ENCODE peak calls at places on chromosomes 13 and 19, in five cellular contexts. F, P, S, V and I are unnamed samples.

GRCh38 chr13:71677114-71677513 is 189.9 kb downstream of the DACH1 start:
- DNase-seq in F (no peak), P (no peak), S (no peak), V (no peak), I (no peak)

GRCh38 chr19:51005248-51005647 is 3.8 kb upstream of the KLK8 start:
- DNase-seq in F (no peak), P (no peak), S (no peak), V (no peak), I (no peak)

GRCh38 chr19:7860902-7861618 is 13.1 kb downstream of the PRR36 start:
- DNase-seq in F (no peak), P (no peak), S (no peak), V (no peak), I (no peak)

GRCh38 chr13:94176576-94176975 is 302.9 kb downstream of the DCT start:
- DNase-seq in F (no peak), P (no peak), S (no peak), V (no peak), I (no peak)

GRCh38 chr13:100214886-100215285 is 126.0 kb downstream of the PCCA start:
- DNase-seq in F (no peak), P (no peak), S (peak), V (no peak), I (no peak)

GRCh38 chr13:97058417-97058816 is 64.1 kb upstream of the OXGR1 start:
- DNase-seq in F (no peak), P (no peak), S (no peak), V (no peak), I (no peak)

GRCh38 chr19:18743281-18743825 is 47.8 kb downstream of the COMP start:
- DNase-seq in F (no peak), P (no peak), S (no peak), V (no peak), I (no peak)

GRCh38 chr19:34225659-34226015 is 28.7 kb upstream of the GARRE1 start:
- DNase-seq in F (no peak), P (no peak), S (no peak), V (no peak), I (no peak)

GRCh38 chr19:16013181-16013850 is 63.0 kb upstream of the TPM4 start:
- DNase-seq in F (no peak), P (no peak), S (no peak), V (no peak), I (no peak)

GRCh38 chr19:35149463-35149862 is 5.1 kb upstream of the FXYD5 start:
- DNase-seq in F (no peak), P (no peak), S (no peak), V (no peak), I (no peak)

GRCh38 chr13:109835321-109835720 is 48.9 kb upstream of the IRS2 start:
- DNase-seq in F (no peak), P (no peak), S (no peak), V (no peak), I (no peak)

GRCh38 chr19:58439576-58440554 is at the start of gene ZNF132:
- DNase-seq in F (peak), P (peak), S (peak), V (peak), I (peak)

GRCh38 chr19:19554074-19555023 is 16.3 kb downstream of the CILP2 start:
- DNase-seq in F (peak), P (no peak), S (no peak), V (peak), I (no peak)

GRCh38 chr19:4130635-4131438 is 6.9 kb upstream of the MAP2K2 start:
- DNase-seq in F (no peak), P (no peak), S (no peak), V (no peak), I (no peak)

GRCh38 chr19:56252699-56253422 is 19.7 kb upstream of the EDDM13 start:
- DNase-seq in F (peak), P (peak), S (peak), V (peak), I (peak)